ENCODE peak calls at places on chromosomes 7 and 10, in seven cellular contexts. W is SK-N-SH, K is HCT116, U is HepG2, E is GM12878, Y is K562, O is H1. D is an unnamed sample.

GRCh38 chr7:107946881-107947280 is 55.9 kb downstream of the DLD start:
- DNase-seq in E (no peak), W (no peak), O (no peak), U (no peak), K (no peak), Y (no peak), D (no peak)

GRCh38 chr7:43693687-43694398 is 35.5 kb downstream of the COA1 start:
- DNase-seq in U (peak; percentile 22), E (no peak), K (peak; percentile 32), O (no peak), W (no peak), Y (no peak), D (no peak)

GRCh38 chr10:37952051-37952815 is 24.2 kb downstream of the ZNF25 start:
- DNase-seq in U (no peak), K (no peak), W (no peak), Y (no peak), O (no peak), E (no peak), D (no peak)

GRCh38 chr7:84701524-84702306 is 485.1 kb downstream of the SEMA3D start:
- DNase-seq in E (no peak), Y (peak; percentile 17), U (peak; percentile 12), O (no peak), W (no peak), K (peak; percentile 94), D (no peak)

GRCh38 chr10:93199221-93199681 is 125.6 kb downstream of the CYP26A1 start:
- DNase-seq in W (no peak), Y (no peak), O (no peak), K (no peak), U (peak; percentile 22), E (no peak), D (peak; percentile 62)

GRCh38 chr10:30600005-30600404 is 29.5 kb downstream of the LYZL2 start:
- DNase-seq in Y (no peak), O (no peak), K (no peak), W (no peak), U (no peak), E (no peak), D (no peak)

GRCh38 chr7:134813668-134814067 is 34.2 kb downstream of the CALD1 start:
- DNase-seq in O (no peak), W (no peak), Y (no peak), K (no peak), U (no peak), E (no peak), D (no peak)

GRCh38 chr10:132445516-132446194 is 48.7 kb downstream of the PWWP2B start:
- DNase-seq in K (no peak), W (no peak), U (no peak), Y (no peak), E (no peak), O (no peak), D (no peak)

GRCh38 chr10:56222237-56222636 is 138.8 kb downstream of the ZWINT start:
- DNase-seq in Y (no peak), E (no peak), W (no peak), K (no peak), O (no peak), U (no peak), D (no peak)

GRCh38 chr10:22278441-22278782 is 37.8 kb upstream of the COMMD3 start:
- DNase-seq in E (no peak), W (no peak), U (no peak), Y (no peak), O (no peak), K (no peak), D (no peak)

GRCh38 chr7:92478095-92478494 is 349 bp upstream of the ERVW-1 start:
- DNase-seq in K (no peak), W (no peak), U (no peak), E (no peak), Y (no peak), O (no peak), D (no peak)

GRCh38 chr7:43394441-43395130 is 188.3 kb upstream of the STK17A start:
- DNase-seq in W (no peak), Y (peak; percentile 9), O (no peak), K (no peak), U (no peak), E (no peak), D (no peak)

GRCh38 chr10:124705021-124705740 is 39.0 kb downstream of the FAM53B start:
- DNase-seq in E (no peak), W (no peak), U (no peak), Y (no peak), K (no peak), O (no peak), D (no peak)

GRCh38 chr10:23417254-23417653 is 21.6 kb upstream of the OTUD1 start:
- DNase-seq in E (no peak), O (no peak), W (no peak), U (no peak), Y (no peak), K (no peak), D (peak; percentile 36)

GRCh38 chr7:18361756-18362155 is 133.8 kb upstream of the HDAC9 start:
- DNase-seq in Y (no peak), W (no peak), O (peak; percentile 60), K (no peak), E (no peak), U (no peak), D (peak; percentile 62)

GRCh38 chr7:104971290-104972071 is 42.5 kb upstream of the KMT2E start:
- DNase-seq in E (no peak), O (no peak), W (no peak), Y (no peak), U (peak; percentile 47), K (no peak), D (no peak)

GRCh38 chr10:99266383-99266782 is 30.7 kb upstream of the HPSE2 start:
- DNase-seq in W (no peak), K (no peak), E (no peak), O (no peak), Y (no peak), U (no peak), D (no peak)

GRCh38 chr7:925601-926000 is 28.9 kb downstream of the ADAP1 start:
- DNase-seq in W (no peak), Y (no peak), K (no peak), E (no peak), O (peak; percentile 44), U (no peak), D (no peak)

GRCh38 chr7:136144182-136144581 is 167.0 kb upstream of the MTPN start:
- DNase-seq in W (no peak), K (no peak), Y (no peak), E (no peak), O (no peak), U (no peak), D (no peak)
- TF ChIP-seq JUND in W (no peak), K (no peak), Y (no peak), E (no peak), O (no peak), U (no peak), D (no peak)

DNA sequence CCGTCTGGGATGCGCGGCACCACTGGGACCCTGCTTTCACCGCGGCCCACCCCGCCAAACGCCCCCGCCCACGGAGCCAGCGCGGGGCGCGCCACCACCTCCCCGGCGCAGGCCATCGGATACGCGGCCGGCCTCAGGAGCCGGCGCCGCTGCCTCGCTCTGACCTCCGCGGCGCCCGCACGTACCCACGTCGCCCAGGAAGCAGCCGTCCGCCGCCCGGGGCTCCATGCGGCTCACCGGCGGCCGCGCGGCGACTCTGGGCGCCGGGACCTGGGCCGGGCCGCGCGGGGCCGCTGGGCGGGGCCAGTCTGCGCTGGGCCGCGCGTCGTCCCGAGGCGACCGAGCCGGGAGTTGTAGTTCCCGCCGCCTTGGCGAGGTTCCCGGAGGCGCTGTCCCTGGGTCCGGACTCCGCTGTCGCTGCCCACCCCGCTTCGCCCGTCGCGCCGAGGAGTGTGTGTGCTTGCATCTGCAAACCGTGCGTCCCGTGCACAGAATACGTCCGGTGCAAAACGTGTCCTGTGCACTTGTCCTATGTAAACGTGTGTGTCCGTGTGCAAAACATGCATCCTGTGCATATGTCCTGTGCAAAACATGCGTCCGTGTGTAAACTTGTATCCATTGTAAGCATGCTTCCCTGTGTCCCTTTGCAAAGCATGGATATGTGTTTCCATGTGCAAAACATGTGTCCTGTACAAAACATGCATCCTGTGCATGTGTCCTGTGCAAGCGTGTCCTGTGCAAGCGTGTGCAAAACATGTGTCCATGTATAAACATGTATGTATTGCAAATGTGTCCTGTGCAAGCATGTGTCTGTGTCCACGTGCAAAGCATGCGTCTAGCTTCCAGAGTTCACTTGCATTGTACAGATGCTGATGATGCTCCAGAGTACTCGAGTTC is at the start of gene ASB13:
- DNase-seq in Y (peak; percentile 84), O (peak; percentile 82), U (peak; percentile 54), K (peak; percentile 28), W (peak; percentile 93), E (no peak), D (peak; percentile 84)
- TF ChIP-seq JUND in Y (peak; percentile 22), O (no peak), U (no peak), K (no peak), W (no peak), E (no peak), D (no peak)

GRCh38 chr7:25664593-25664992 is 436.3 kb upstream of the NPVF start:
- DNase-seq in U (no peak), E (no peak), Y (no peak), O (no peak), W (no peak), K (no peak), D (no peak)

GRCh38 chr7:25663877-25664276 is 435.6 kb upstream of the NPVF start:
- DNase-seq in E (no peak), Y (no peak), O (no peak), U (no peak), K (no peak), W (no peak), D (no peak)

GRCh38 chr7:25665903-25666670 is 437.8 kb upstream of the NPVF start:
- DNase-seq in U (no peak), Y (no peak), O (no peak), E (no peak), K (no peak), W (no peak), D (no peak)

GRCh38 chr7:25666671-25667060 is 438.4 kb upstream of the NPVF start:
- DNase-seq in Y (no peak), O (no peak), U (no peak), W (no peak), K (no peak), E (no peak), D (no peak)

GRCh38 chr7:25665346-25665745 is 437.1 kb upstream of the NPVF start:
- DNase-seq in U (no peak), W (no peak), O (no peak), Y (no peak), K (no peak), E (no peak), D (peak; percentile 97)
- TF ChIP-seq JUND in U (no peak), W (no peak), O (no peak), Y (no peak), K (no peak), E (no peak), D (peak; percentile 55)

GRCh38 chr7:29588900-29589696 is 25.5 kb downstream of the PRR15 start:
- DNase-seq in Y (peak; percentile 72), O (peak; percentile 71), W (peak; percentile 71), U (peak; percentile 43), K (peak; percentile 56), E (peak; percentile 4), D (peak; percentile 60)
- TF ChIP-seq JUND in Y (no peak), O (no peak), W (no peak), U (no peak), K (no peak), E (no peak), D (no peak)